ENCODE peak calls at places on chromosomes 16 and 17, in nine cellular contexts. B, S, E, M, G, P, L, X and K are unnamed samples.

GRCh38 chr17:35915153-35915969 is 15.2 kb downstream of the RDM1 start:
- DNase-seq in S (no peak), G (no peak), X (no peak), M (no peak), P (no peak), B (no peak), L (peak; percentile 23), E (no peak), K (no peak)

GRCh38 chr16:85992779-85993178 is 93.8 kb downstream of the IRF8 start:
- DNase-seq in E (no peak), L (no peak), S (no peak), P (no peak), X (no peak), G (no peak), B (no peak), M (no peak), K (no peak)

GRCh38 chr16:84359326-84359725 is 9.0 kb upstream of the ATP2C2 start:
- DNase-seq in P (no peak), M (no peak), B (no peak), X (no peak), S (no peak), E (no peak), G (no peak), L (no peak), K (no peak)

GRCh38 chr16:77812856-77813523 is 24.6 kb downstream of the VAT1L start:
- DNase-seq in S (no peak), X (peak; percentile 65), P (no peak), M (no peak), B (no peak), L (no peak), G (no peak), E (no peak), K (no peak)

GRCh38 chr16:83996481-83997252 is 28.6 kb downstream of the NECAB2 start:
- DNase-seq in M (no peak), X (no peak), S (no peak), G (no peak), L (no peak), E (no peak), B (no peak), P (no peak), K (no peak)

GRCh38 chr17:21029515-21029914 is 13.3 kb downstream of the USP22 start:
- DNase-seq in X (no peak), E (no peak), B (no peak), M (no peak), P (no peak), G (no peak), L (no peak), S (no peak), K (no peak)

GRCh38 chr16:27759947-27760844 is 210.3 kb downstream of the KATNIP start:
- DNase-seq in X (no peak), G (no peak), E (no peak), B (no peak), S (no peak), L (peak; percentile 74), P (no peak), M (no peak), K (no peak)

GRCh38 chr17:32259596-32259995 is 6.0 kb upstream of the RHBDL3 start:
- DNase-seq in E (no peak), B (no peak), X (peak; percentile 82), L (no peak), G (no peak), M (no peak), P (peak; percentile 40), S (no peak), K (no peak)

GRCh38 chr16:19227643-19228042 is 57.9 kb upstream of the CLEC19A start:
- DNase-seq in S (no peak), P (no peak), X (no peak), G (no peak), B (no peak), E (no peak), M (no peak), L (no peak), K (no peak)

GRCh38 chr17:36994438-36994837 is 45.7 kb downstream of the AATF start:
- DNase-seq in B (no peak), E (no peak), G (no peak), S (no peak), M (no peak), P (no peak), X (peak; percentile 56), L (no peak), K (no peak)

GRCh38 chr16:20799599-20799998 is 6.7 kb downstream of the ERI2 start:
- DNase-seq in M (no peak), B (no peak), S (no peak), G (no peak), X (peak; percentile 44), P (no peak), L (no peak), E (no peak), K (peak; percentile 46)

GRCh38 chr17:55265434-55266021 is 768 bp downstream of the HLF start:
- DNase-seq in E (no peak), B (no peak), X (no peak), P (no peak), G (no peak), S (peak; percentile 48), L (no peak), M (no peak), K (no peak)

GRCh38 chr17:41048441-41048840 is 1.3 kb upstream of the KRTAP2-1 start:
- DNase-seq in S (no peak), L (no peak), B (no peak), M (no peak), G (no peak), X (peak; percentile 60), E (no peak), P (no peak), K (no peak)

GRCh38 chr17:75830168-75831031 is 13.8 kb downstream of the UNC13D start:
- DNase-seq in M (no peak), X (no peak), E (peak; percentile 64), L (no peak), G (no peak), P (peak; percentile 96), S (peak; percentile 66), B (no peak), K (no peak)

GRCh38 chr17:7589891-7590611 is at the start of gene SOX15:
- DNase-seq in X (peak; percentile 57), E (peak; percentile 42), G (no peak), M (no peak), L (no peak), P (peak; percentile 91), S (no peak), B (no peak), K (no peak)

GRCh38 chr17:74373838-74374606 is 6.7 kb downstream of the GPR142 start:
- DNase-seq in X (no peak), L (no peak), E (peak; percentile 77), P (no peak), G (no peak), M (no peak), B (peak; percentile 18), S (no peak), K (no peak)

DNA sequence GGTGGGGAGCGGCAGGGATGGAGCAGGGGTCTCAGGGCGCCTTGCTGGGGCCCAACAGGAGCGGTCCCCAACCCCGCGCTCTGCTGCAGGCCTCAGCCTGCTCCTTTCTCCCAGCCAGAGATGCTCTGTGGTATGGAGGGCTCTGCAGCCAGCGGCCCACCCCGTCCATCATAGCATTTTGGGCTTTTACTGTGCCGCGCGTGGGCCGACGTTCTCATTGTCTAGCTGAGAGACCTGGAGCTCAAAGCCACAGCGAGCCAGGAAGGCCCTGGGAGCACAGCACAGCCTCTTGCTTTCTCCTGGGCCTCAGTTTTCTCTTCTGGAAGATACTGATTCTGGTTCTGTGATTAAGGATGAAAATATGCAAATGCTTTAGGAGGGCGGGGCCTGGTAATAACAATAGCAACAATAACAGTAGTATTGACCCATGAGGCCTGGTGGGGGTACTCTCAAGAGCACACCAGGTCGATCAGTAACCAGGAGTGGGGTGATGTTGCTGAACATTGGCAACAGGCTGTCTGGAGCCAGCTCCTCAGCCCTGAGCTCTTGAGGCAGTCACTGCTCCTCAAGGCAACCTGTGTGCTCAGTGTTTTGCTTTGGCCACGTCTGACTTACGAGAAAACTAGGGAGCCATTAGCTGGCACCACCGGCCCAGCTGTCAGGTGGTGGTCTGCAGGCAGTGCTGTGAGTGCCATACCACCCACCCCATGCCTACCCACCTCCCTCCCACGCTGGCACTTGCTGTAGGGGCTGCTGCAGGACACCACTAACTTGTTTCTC is 1.1 kb upstream of the RASD1 start:
- DNase-seq in X (no peak), S (no peak), E (no peak), G (no peak), L (no peak), P (no peak), M (no peak), B (no peak), K (no peak)
- TF ChIP-seq CTCF in X (no peak), S (no peak), E (peak; percentile 8), G (no peak), L (no peak), P (peak; percentile 0), M (no peak), B (no peak), K (no peak)

DNA sequence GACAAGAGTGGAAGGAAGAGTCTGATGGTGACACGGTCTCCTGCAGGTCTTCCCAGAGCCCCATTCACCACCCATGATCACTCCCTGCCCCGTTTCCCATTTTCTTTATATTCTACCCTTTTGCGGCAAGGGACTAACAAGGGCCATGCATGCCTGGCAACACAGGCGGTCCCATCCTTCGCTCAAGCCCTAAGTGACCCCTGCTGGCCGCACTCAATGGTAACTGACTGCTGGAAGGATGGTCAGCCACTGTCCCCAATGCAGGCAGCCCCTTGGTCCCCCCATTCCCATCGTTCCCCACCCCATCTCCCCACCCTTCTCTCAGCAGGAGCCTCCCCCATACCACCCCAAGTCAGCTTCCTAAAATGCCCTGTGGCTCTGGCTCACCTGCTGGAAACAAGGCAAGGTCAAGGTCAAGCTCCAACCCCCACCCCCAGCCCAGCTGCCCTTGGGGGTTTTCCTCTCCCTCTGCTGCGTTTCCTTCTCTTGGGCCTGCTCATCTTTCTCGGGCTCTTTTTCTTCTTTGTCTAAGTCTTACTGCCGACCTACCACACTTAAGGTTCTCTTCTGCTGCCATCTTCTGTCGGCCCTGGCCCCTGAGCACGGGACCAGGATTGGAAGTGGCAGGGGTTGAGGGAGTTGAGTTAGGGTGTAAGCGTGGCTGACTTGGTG is 116.0 kb downstream of the RPTOR start:
- DNase-seq in X (no peak), E (no peak), L (no peak), G (no peak), M (no peak), S (no peak), B (no peak), P (peak; percentile 66), K (no peak)
- TF ChIP-seq CTCF in X (no peak), E (no peak), L (no peak), G (no peak), M (no peak), S (no peak), B (no peak), P (peak; percentile 61), K (no peak)

GRCh38 chr16:2500634-2500936 is 13.2 kb upstream of the ATP6V0C start:
- DNase-seq in P (peak; percentile 71), M (no peak), G (no peak), B (no peak), L (no peak), E (no peak), S (no peak), X (no peak), K (no peak)
- TF ChIP-seq CTCF in P (no peak), M (no peak), G (no peak), B (no peak), L (no peak), E (no peak), S (no peak), X (no peak), K (no peak)

DNA sequence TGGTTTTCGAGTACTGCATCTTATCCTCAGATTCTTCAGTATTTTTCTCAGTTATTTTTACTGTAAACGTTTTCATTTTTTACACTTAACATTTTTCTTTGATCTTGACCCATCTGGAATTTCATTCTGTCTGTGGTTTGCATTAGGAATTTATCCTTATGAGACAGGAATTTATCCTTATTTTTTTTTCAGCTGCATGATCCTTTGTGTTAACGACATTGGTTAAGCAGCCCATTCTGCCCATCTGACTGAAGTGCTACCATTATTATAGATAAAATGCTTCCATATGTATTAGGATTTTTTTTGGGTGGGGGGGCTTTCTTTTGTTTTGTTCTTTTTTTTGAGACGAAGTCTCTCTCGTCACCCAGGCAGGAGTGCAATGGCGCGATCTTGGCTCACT is 41.0 kb downstream of the SNX29 start:
- DNase-seq in E (no peak), P (no peak), X (peak; percentile 80), L (no peak), M (no peak), B (no peak), G (no peak), S (no peak), K (no peak)
- TF ChIP-seq CTCF in E (no peak), P (no peak), X (no peak), L (no peak), M (no peak), B (no peak), G (no peak), S (no peak), K (no peak)